ENCODE peak calls at places on chromosomes 4 and X, in seven cellular contexts. F, M, N, Y, R, L and W are unnamed samples.

GRCh38 chr4:15479089-15479912 is 9.6 kb downstream of the CC2D2A start:
- DNase-seq in F (peak), M (no peak), N (peak), Y (no peak), R (peak), L (peak), W (peak)

GRCh38 chr4:56261027-56261426 is 126.3 kb downstream of the AASDH start:
- DNase-seq in F (no peak), M (no peak), N (no peak), Y (no peak), R (no peak), L (no peak), W (peak)

GRCh38 chr4:55253911-55254593 is 92.0 kb upstream of the SRD5A3 start:
- DNase-seq in F (no peak), M (no peak), N (no peak), Y (no peak), R (no peak), L (peak), W (no peak)

GRCh38 chr4:27666943-27667342 is 806.3 kb downstream of the STIM2 start:
- DNase-seq in F (no peak), M (no peak), N (no peak), Y (no peak), R (peak), L (peak), W (no peak)

GRCh38 chr4:108906006-108906405 is 143.2 kb upstream of the ETNPPL start:
- DNase-seq in F (no peak), M (no peak), N (no peak), Y (no peak), R (no peak), L (peak), W (no peak)

GRCh38 chr4:168876106-168876505 is 133.9 kb downstream of the CBR4 start:
- DNase-seq in F (no peak), M (no peak), N (peak), Y (no peak), R (no peak), L (no peak), W (no peak)

GRCh38 chr4:683247-683897 is 5.6 kb downstream of the SLC49A3 start:
- DNase-seq in F (no peak), M (no peak), N (no peak), Y (no peak), R (no peak), L (no peak), W (peak)

GRCh38 chrX:131763674-131764073 is 219.8 kb downstream of the OR13H1 start:
- DNase-seq in F (no peak), M (peak), N (peak), Y (no peak), R (no peak), L (no peak), W (peak)

GRCh38 chrX:18676470-18676869 is 4.6 kb upstream of the RS1 start:
- DNase-seq in F (no peak), M (no peak), N (no peak), Y (no peak), R (peak), L (peak), W (no peak)

GRCh38 chrX:100743009-100743615 is 11.2 kb upstream of the SYTL4 start:
- DNase-seq in F (no peak), M (no peak), N (no peak), Y (no peak), R (peak), L (no peak), W (no peak)

GRCh38 chrX:109732319-109732779 is 708 bp downstream of the ACSL4 start:
- DNase-seq in F (no peak), M (peak), N (peak), Y (no peak), R (peak), L (peak), W (peak)

GRCh38 chrX:19677121-19677520 is 161.8 kb upstream of the MAP3K15 start:
- DNase-seq in F (no peak), M (no peak), N (no peak), Y (no peak), R (no peak), L (no peak), W (no peak)

GRCh38 chrX:23902419-23902818 is 5.3 kb downstream of the APOO start:
- DNase-seq in F (no peak), M (no peak), N (peak), Y (no peak), R (peak), L (peak), W (no peak)

GRCh38 chr4:88610771-88611170 is 18.5 kb downstream of the HERC3 start:
- DNase-seq in F (peak), M (no peak), N (peak), Y (peak), R (no peak), L (no peak), W (no peak)

GRCh38 chr4:113837397-113837796 is 75.9 kb upstream of the CAMK2D start:
- DNase-seq in F (peak), M (no peak), N (peak), Y (no peak), R (peak), L (no peak), W (peak)

GRCh38 chr4:81826336-81826735 is 354.6 kb upstream of the RASGEF1B start:
- DNase-seq in F (no peak), M (no peak), N (no peak), Y (no peak), R (no peak), L (no peak), W (no peak)

GRCh38 chr4:74608151-74608949 is 163.4 kb downstream of the AREG start:
- DNase-seq in F (no peak), M (no peak), N (no peak), Y (no peak), R (peak), L (no peak), W (no peak)

GRCh38 chr4:181670506-181670905 is 572.7 kb upstream of the TENM3 start:
- DNase-seq in F (no peak), M (no peak), N (no peak), Y (no peak), R (no peak), L (no peak), W (no peak)

GRCh38 chrX:79369871-79370270 is 2.7 kb upstream of the ITM2A start:
- DNase-seq in F (no peak), M (no peak), N (no peak), Y (no peak), R (no peak), L (no peak), W (no peak)

GRCh38 chr4:176065365-176066249 is at the start of gene WDR17:
- DNase-seq in F (no peak), M (peak), N (peak), Y (peak), R (peak), L (peak), W (peak)

GRCh38 chr4:123168812-123169211 is 227.8 kb upstream of the SPRY1 start:
- DNase-seq in F (no peak), M (no peak), N (peak), Y (no peak), R (peak), L (no peak), W (no peak)

GRCh38 chr4:159227984-159228383 is 125.1 kb downstream of the RAPGEF2 start:
- DNase-seq in F (peak), M (no peak), N (peak), Y (peak), R (peak), L (peak), W (no peak)

GRCh38 chrX:48969471-48969870 is 2.2 kb downstream of the KCND1 start:
- DNase-seq in F (no peak), M (no peak), N (no peak), Y (no peak), R (no peak), L (no peak), W (no peak)

GRCh38 chr4:128528793-128529553 is 241.4 kb upstream of the PGRMC2 start:
- DNase-seq in F (peak), M (no peak), N (peak), Y (no peak), R (peak), L (peak), W (no peak)

GRCh38 chr4:160091631-160092030 is 988.8 kb downstream of the RAPGEF2 start:
- DNase-seq in F (no peak), M (no peak), N (no peak), Y (no peak), R (no peak), L (no peak), W (no peak)

GRCh38 chr4:173591760-173592159 is 61.7 kb upstream of the HAND2 start:
- DNase-seq in F (no peak), M (no peak), N (no peak), Y (no peak), R (no peak), L (peak), W (no peak)

GRCh38 chr4:82043081-82043808 is 330.5 kb downstream of the HNRNPD start:
- DNase-seq in F (no peak), M (no peak), N (no peak), Y (no peak), R (no peak), L (peak), W (no peak)

GRCh38 chr4:26930964-26931363 is 70.3 kb downstream of the STIM2 start:
- DNase-seq in F (no peak), M (no peak), N (no peak), Y (no peak), R (no peak), L (peak), W (no peak)

GRCh38 chr4:110840221-110840654 is 217.4 kb upstream of the PITX2 start:
- DNase-seq in F (peak), M (no peak), N (peak), Y (no peak), R (peak), L (no peak), W (no peak)

GRCh38 chrX:71081348-71082148 is 13.4 kb upstream of the SNX12 start:
- DNase-seq in F (no peak), M (no peak), N (peak), Y (no peak), R (peak), L (no peak), W (no peak)

GRCh38 chrX:71085900-71086299 is 9.8 kb upstream of the FOXO4 start:
- DNase-seq in F (no peak), M (no peak), N (no peak), Y (no peak), R (no peak), L (no peak), W (no peak)

GRCh38 chrX:71082778-71083177 is 12.9 kb upstream of the FOXO4 start:
- DNase-seq in F (no peak), M (no peak), N (no peak), Y (no peak), R (no peak), L (no peak), W (no peak)

GRCh38 chrX:71082253-71082652 is 13.4 kb upstream of the FOXO4 start:
- DNase-seq in F (no peak), M (no peak), N (no peak), Y (no peak), R (no peak), L (no peak), W (no peak)
- H3K4me3 ChIP-seq in F (no peak), M (no peak), N (no peak), Y (no peak), R (no peak), L (no peak), W (no peak)

GRCh38 chr4:40576651-40577480 is 52.8 kb downstream of the RBM47 start:
- DNase-seq in F (peak), M (no peak), N (peak), Y (peak), R (peak), L (peak), W (peak)
- H3K4me3 ChIP-seq in F (no peak), M (no peak), N (peak), Y (no peak), R (no peak), L (no peak), W (peak)

GRCh38 chr4:70996014-70996353 is 2.5 kb downstream of the DCK start:
- DNase-seq in F (no peak), M (no peak), N (no peak), Y (no peak), R (no peak), L (no peak), W (no peak)
- H3K4me3 ChIP-seq in F (no peak), M (peak), N (no peak), Y (no peak), R (no peak), L (peak), W (peak)

DNA sequence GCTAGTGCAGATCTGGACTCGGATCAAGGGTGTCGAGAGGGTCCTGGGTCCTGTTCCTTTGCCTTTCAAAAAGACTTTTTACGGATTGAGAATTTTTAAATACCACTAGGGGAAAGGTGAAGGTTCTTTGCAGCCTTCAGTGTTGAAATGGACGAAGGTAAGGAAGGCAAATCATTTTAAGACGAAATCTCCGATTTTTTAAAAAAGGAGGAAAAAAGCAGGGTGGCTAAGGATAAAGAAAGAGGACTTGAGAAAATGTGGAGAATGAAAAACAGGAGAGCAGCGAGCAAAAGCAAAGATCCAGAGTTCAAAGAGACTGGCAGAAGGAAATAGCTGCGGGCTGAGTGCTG is 333 bp downstream of the EPHA5 start:
- DNase-seq in F (no peak), M (no peak), N (no peak), Y (no peak), R (no peak), L (no peak), W (no peak)
- H3K4me3 ChIP-seq in F (peak), M (no peak), N (peak), Y (no peak), R (peak), L (peak), W (no peak)

GRCh38 chr4:138252551-138252950 is 10.4 kb upstream of the SLC7A11 start:
- DNase-seq in F (no peak), M (no peak), N (no peak), Y (no peak), R (no peak), L (no peak), W (no peak)
- H3K4me3 ChIP-seq in F (no peak), M (no peak), N (no peak), Y (no peak), R (no peak), L (no peak), W (no peak)

DNA sequence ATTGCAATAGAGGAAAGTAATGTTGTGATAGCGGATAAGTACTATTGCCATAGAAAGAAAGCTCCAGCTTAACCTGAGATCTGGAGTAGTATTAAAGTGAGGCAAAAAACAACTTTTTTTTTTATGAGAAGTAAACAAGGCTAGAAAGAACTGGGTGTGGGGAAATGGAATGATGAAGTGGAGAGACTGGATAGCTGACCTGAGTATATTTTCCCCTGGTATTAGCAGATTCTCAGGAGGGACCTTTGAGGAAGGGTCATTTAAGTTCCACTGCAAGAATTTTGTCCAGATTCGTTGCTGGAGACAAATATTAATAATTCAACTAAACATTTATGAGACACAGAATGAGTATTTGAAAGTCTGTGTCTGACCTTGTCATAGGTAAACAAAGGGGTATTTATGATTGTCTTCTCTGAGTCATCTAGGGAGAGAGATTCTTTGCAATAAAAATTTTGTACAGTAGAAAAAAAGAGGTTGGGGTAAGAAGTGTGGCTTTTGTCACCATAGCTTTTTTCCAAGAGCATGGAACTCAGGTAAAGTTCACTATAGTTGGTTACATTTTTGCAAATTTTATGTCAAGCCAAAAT is 2095.9 kb downstream of the ARAP2 start:
- DNase-seq in F (no peak), M (no peak), N (no peak), Y (no peak), R (no peak), L (no peak), W (no peak)
- H3K4me3 ChIP-seq in F (no peak), M (no peak), N (no peak), Y (no peak), R (no peak), L (no peak), W (no peak)